ENCODE peak calls at places on chromosomes 1 and 21, in nine cellular contexts. U, R, G, J, H, K, V, M and E are unnamed samples. For H3K4me1, the result is how much of the 10 kb centered on the place peaks cover.

GRCh38 chr1:210696709-210697108 is 368.0 kb downstream of the HHAT start:
- DNase-seq in U (no peak), R (no peak), G (no peak), J (no peak), H (no peak), K (no peak), V (no peak), M (no peak), E (no peak)

GRCh38 chr1:94726981-94727685 is 93.0 kb upstream of the SLC44A3 start:
- DNase-seq in U (no peak), R (no peak), G (no peak), J (no peak), H (no peak), K (no peak), V (no peak), M (no peak), E (no peak)

GRCh38 chr1:47571161-47571560 is 133.3 kb downstream of the FOXD2 start:
- DNase-seq in U (no peak), R (no peak), G (no peak), J (no peak), H (no peak), K (peak), V (no peak), M (no peak), E (no peak)

GRCh38 chr1:103171041-103171590 is 62.8 kb upstream of the COL11A1 start:
- DNase-seq in U (no peak), R (no peak), G (no peak), J (no peak), H (no peak), K (no peak), V (peak), M (no peak), E (no peak)

GRCh38 chr21:18522181-18522771 is 118.7 kb upstream of the TMPRSS15 start:
- DNase-seq in U (no peak), R (peak), G (no peak), J (no peak), H (no peak), K (no peak), V (no peak), M (no peak), E (no peak)

GRCh38 chr1:5754079-5754431 is 238.2 kb downstream of the NPHP4 start:
- DNase-seq in U (no peak), R (no peak), G (no peak), J (no peak), H (no peak), K (peak), V (no peak), M (no peak), E (no peak)

GRCh38 chr1:107076846-107077245 is 20.4 kb downstream of the PRMT6 start:
- DNase-seq in U (no peak), R (peak), G (peak), J (no peak), H (no peak), K (peak), V (no peak), M (no peak), E (no peak)

GRCh38 chr1:158496379-158496778 is 24.4 kb downstream of the OR10R2 start:
- DNase-seq in U (no peak), R (peak), G (peak), J (no peak), H (no peak), K (no peak), V (peak), M (no peak), E (no peak)

GRCh38 chr1:110541996-110542395 is 23.0 kb upstream of the KCNA10 start:
- DNase-seq in U (no peak), R (no peak), G (no peak), J (no peak), H (no peak), K (no peak), V (no peak), M (no peak), E (no peak)

GRCh38 chr1:48555271-48555670 is 83.3 kb upstream of the SPATA6 start:
- DNase-seq in U (no peak), R (no peak), G (no peak), J (no peak), H (no peak), K (no peak), V (no peak), M (no peak), E (no peak)

GRCh38 chr21:25934130-25934529 is 199.4 kb downstream of the GABPA start:
- DNase-seq in U (no peak), R (peak), G (no peak), J (no peak), H (no peak), K (no peak), V (no peak), M (no peak), E (no peak)

GRCh38 chr1:218948446-218948845 is 225.2 kb upstream of the LYPLAL1 start:
- DNase-seq in U (no peak), R (no peak), G (no peak), J (no peak), H (no peak), K (no peak), V (no peak), M (no peak), E (no peak)

GRCh38 chr1:241924080-241924808 is 33.3 kb upstream of the BECN2 start:
- DNase-seq in U (no peak), R (no peak), G (no peak), J (no peak), H (no peak), K (no peak), V (no peak), M (no peak), E (no peak)

GRCh38 chr1:201662646-201663045 is 123.7 kb downstream of the NAV1 start:
- DNase-seq in U (no peak), R (no peak), G (no peak), J (no peak), H (no peak), K (no peak), V (no peak), M (no peak), E (no peak)

GRCh38 chr1:111707906-111708305 is 31.3 kb downstream of the INKA2 start:
- DNase-seq in U (no peak), R (no peak), G (no peak), J (no peak), H (no peak), K (no peak), V (no peak), M (no peak), E (no peak)

GRCh38 chr1:241215203-241215602 is 141.8 kb downstream of the RGS7 start:
- DNase-seq in U (no peak), R (no peak), G (no peak), J (no peak), H (no peak), K (no peak), V (no peak), M (no peak), E (no peak)

GRCh38 chr21:34280389-34280795 is 83.4 kb upstream of the KCNE2 start:
- DNase-seq in U (peak), R (no peak), G (peak), J (no peak), H (no peak), K (no peak), V (no peak), M (peak), E (no peak)

GRCh38 chr1:184684285-184685077 is 70.2 kb downstream of the EDEM3 start:
- DNase-seq in U (peak), R (no peak), G (peak), J (no peak), H (peak), K (no peak), V (no peak), M (peak), E (no peak)

GRCh38 chr1:115811140-115811828 is 29.6 kb downstream of the NHLH2 start:
- DNase-seq in U (peak), R (peak), G (no peak), J (no peak), H (no peak), K (no peak), V (no peak), M (no peak), E (no peak)

GRCh38 chr1:40421694-40422384 is 28.4 kb upstream of the ZFP69B start:
- DNase-seq in U (no peak), R (peak), G (no peak), J (no peak), H (no peak), K (no peak), V (no peak), M (no peak), E (no peak)

GRCh38 chr1:166133276-166133841 is 33.4 kb downstream of the FAM78B start:
- DNase-seq in U (no peak), R (peak), G (no peak), J (no peak), H (no peak), K (peak), V (peak), M (no peak), E (no peak)

GRCh38 chr1:78722947-78723346 is 73.3 kb downstream of the IFI44 start:
- DNase-seq in U (no peak), R (no peak), G (peak), J (no peak), H (no peak), K (no peak), V (no peak), M (no peak), E (no peak)

GRCh38 chr1:40045766-40046165 is 5.2 kb downstream of the CAP1 start:
- DNase-seq in U (no peak), R (no peak), G (no peak), J (no peak), H (peak), K (no peak), V (no peak), M (no peak), E (no peak)

GRCh38 chr1:231242516-231243198 is 1.6 kb downstream of the GNPAT start:
- DNase-seq in U (no peak), R (no peak), G (peak), J (no peak), H (no peak), K (no peak), V (no peak), M (no peak), E (no peak)
- H3K27ac ChIP-seq in U (no peak), R (no peak), G (no peak), J (no peak), H (no peak), K (no peak), V (peak), M (no peak), E (no peak)

DNA sequence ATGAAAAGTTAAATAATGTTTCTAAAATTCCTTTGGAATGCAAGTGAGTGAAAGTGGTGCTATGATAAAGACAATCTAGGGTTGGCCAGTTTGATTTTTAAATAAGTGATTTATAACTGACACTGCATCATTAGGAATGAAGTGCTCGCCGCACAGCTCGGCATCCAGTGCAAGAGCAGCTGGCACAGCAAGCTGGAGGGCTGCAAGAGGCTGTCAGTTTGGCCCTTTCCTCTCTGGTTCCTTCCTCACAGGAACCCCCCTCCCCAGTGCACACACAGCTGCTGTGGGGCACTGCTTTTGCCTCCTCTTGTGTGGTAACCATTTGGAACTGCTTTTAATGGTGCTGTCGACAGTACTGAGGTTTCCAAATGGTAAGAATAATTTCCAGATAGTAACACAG is 10.4 kb upstream of the BCAR3 start:
- DNase-seq in U (no peak), R (no peak), G (no peak), J (no peak), H (no peak), K (no peak), V (no peak), M (no peak), E (no peak)
- H3K4me1 ChIP-seq in U (under half), R (half or more), G (under half), J (under half), H (under half), K (under half), V (half or more), M (under half), E (under half)

GRCh38 chr1:172388490-172388889 is 32.0 kb upstream of the C1orf105 start:
- DNase-seq in U (peak), R (no peak), G (no peak), J (no peak), H (no peak), K (no peak), V (no peak), M (no peak), E (no peak)

GRCh38 chr1:172390243-172390619 is 30.3 kb upstream of the C1orf105 start:
- DNase-seq in U (no peak), R (no peak), G (no peak), J (no peak), H (no peak), K (no peak), V (no peak), M (no peak), E (no peak)

GRCh38 chr1:172391972-172392371 is 28.5 kb upstream of the C1orf105 start:
- DNase-seq in U (no peak), R (no peak), G (no peak), J (no peak), H (no peak), K (no peak), V (no peak), M (no peak), E (no peak)

GRCh38 chr1:172393354-172393753 is 27.1 kb upstream of the C1orf105 start:
- DNase-seq in U (no peak), R (no peak), G (no peak), J (no peak), H (no peak), K (no peak), V (no peak), M (no peak), E (no peak)

GRCh38 chr1:172390620-172391491 is 29.6 kb upstream of the C1orf105 start:
- DNase-seq in U (no peak), R (no peak), G (peak), J (no peak), H (no peak), K (peak), V (no peak), M (no peak), E (no peak)
- H3K4me3 ChIP-seq in U (no peak), R (no peak), G (peak), J (no peak), H (peak), K (no peak), V (no peak), M (peak), E (no peak)

GRCh38 chr1:223228931-223229528 is 86.0 kb upstream of the TLR5 start:
- DNase-seq in U (no peak), R (no peak), G (no peak), J (no peak), H (no peak), K (no peak), V (no peak), M (no peak), E (no peak)

GRCh38 chr1:223229756-223230155 is 86.7 kb upstream of the TLR5 start:
- DNase-seq in U (no peak), R (peak), G (no peak), J (no peak), H (no peak), K (no peak), V (no peak), M (no peak), E (no peak)

GRCh38 chr1:223227486-223228196 is 84.6 kb upstream of the TLR5 start:
- DNase-seq in U (no peak), R (no peak), G (peak), J (no peak), H (no peak), K (no peak), V (no peak), M (no peak), E (no peak)

GRCh38 chr1:223227031-223227430 is 84.0 kb upstream of the TLR5 start:
- DNase-seq in U (no peak), R (no peak), G (no peak), J (no peak), H (no peak), K (no peak), V (no peak), M (no peak), E (no peak)

GRCh38 chr1:223228201-223228600 is 85.2 kb upstream of the TLR5 start:
- DNase-seq in U (no peak), R (no peak), G (no peak), J (no peak), H (no peak), K (no peak), V (no peak), M (no peak), E (no peak)
- H3K27ac ChIP-seq in U (no peak), R (no peak), G (no peak), J (no peak), H (no peak), K (no peak), V (no peak), M (no peak), E (no peak)

DNA sequence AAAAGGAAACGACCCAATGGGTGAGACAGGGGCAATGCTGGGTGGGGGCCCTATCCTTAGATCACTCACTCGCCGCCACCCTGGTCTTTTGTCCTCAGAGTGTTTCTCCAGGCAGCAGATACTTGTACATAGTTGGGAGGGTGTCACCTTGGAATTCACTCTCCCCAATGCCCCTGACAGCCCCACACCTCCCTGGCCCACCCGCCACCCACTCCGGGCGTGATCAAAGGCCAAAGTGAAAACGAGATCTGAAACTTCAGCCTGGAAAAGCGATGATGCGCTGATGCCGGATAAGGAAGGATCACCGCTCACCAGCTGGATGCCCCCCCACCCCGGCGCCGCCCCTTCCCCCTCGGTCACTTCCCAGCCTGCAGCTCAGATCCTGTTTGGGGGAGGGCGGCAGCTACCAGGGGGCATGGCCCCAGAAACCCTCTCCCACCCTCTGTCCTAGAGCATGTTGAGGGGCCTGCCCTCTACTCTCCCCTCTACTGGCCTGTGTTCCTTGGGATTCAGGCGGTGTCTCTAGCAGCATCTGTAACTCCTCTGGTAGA is 33.6 kb upstream of the CASZ1 start:
- DNase-seq in U (no peak), R (no peak), G (no peak), J (no peak), H (no peak), K (no peak), V (no peak), M (no peak), E (no peak)
- H3K4me1 ChIP-seq in U (under half), R (under half), G (under half), J (under half), H (under half), K (under half), V (under half), M (under half), E (under half)

GRCh38 chr1:155695107-155695506 is 6.2 kb downstream of the DAP3 start:
- DNase-seq in U (no peak), R (peak), G (no peak), J (no peak), H (no peak), K (no peak), V (no peak), M (no peak), E (no peak)
- H3K4me3 ChIP-seq in U (no peak), R (no peak), G (no peak), J (no peak), H (no peak), K (no peak), V (no peak), M (no peak), E (no peak)

GRCh38 chr1:10287023-10287645 is 76.8 kb downstream of the KIF1B start:
- DNase-seq in U (no peak), R (no peak), G (no peak), J (no peak), H (no peak), K (no peak), V (no peak), M (no peak), E (no peak)
- H3K27ac ChIP-seq in U (peak), R (no peak), G (no peak), J (no peak), H (peak), K (peak), V (no peak), M (peak), E (no peak)

DNA sequence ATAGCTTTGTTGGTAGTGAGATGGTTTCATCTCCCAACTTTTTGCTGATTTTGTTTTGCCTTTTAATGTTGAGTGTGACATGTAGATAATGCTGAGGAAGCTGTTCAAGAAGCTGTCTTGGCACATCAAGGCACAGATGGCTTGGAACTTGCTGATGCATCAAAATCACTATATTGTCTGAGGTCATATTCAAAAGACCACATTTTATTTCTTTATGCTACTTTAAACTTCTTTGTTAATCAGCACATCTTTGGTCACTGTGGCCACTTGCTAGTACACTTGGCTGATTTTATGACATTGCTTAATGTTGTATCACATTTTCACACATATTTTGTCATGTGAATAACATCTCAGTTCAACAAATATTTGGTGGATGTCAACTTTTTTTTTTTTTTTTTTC is 87.1 kb upstream of the BCL10 start:
- DNase-seq in U (no peak), R (no peak), G (peak), J (no peak), H (no peak), K (no peak), V (no peak), M (no peak), E (no peak)
- H3K4me1 ChIP-seq in U (under half), R (half or more), G (half or more), J (under half), H (under half), K (under half), V (under half), M (under half), E (under half)

GRCh38 chr1:230270185-230270939 is 155.8 kb downstream of the PGBD5 start:
- DNase-seq in U (no peak), R (no peak), G (no peak), J (no peak), H (peak), K (no peak), V (no peak), M (no peak), E (no peak)
- H3K4me3 ChIP-seq in U (no peak), R (no peak), G (no peak), J (no peak), H (no peak), K (no peak), V (no peak), M (no peak), E (no peak)